ENCODE peak calls at places on chromosome 20, in ten cellular contexts. One of them, this sample, is unnamed.

GRCh38 chr20:37904008-37904675 is 1.2 kb downstream of the VSTM2L start:
- DNase-seq in AML-193: no peak
- DNase-seq in HuH-7: no peak
- DNase-seq in nephron progenitor cell: no peak
- DNase-seq in stimulated activated CD4-positive, alpha-beta T cell treated with anti-CD3 and anti-CD28 coated beads, Interleukin-12 subunit alpha, Interleukin-12 subunit beta, amount 100 ng/mL, for 48 hours: no peak
- DNase-seq in caudate nucleus: no peak
- DNase-seq in omental fat pad: no peak
- DNase-seq in Ammon's horn: no peak
- DNase-seq in ELR: no peak
- DNase-seq in H4: no peak
- DNase-seq in this sample: no peak

GRCh38 chr20:63556873-63557478 is 3.0 kb downstream of the FNDC11 start:
- DNase-seq in AML-193: no peak
- DNase-seq in HuH-7: no peak
- DNase-seq in nephron progenitor cell: no peak
- DNase-seq in stimulated activated CD4-positive, alpha-beta T cell treated with anti-CD3 and anti-CD28 coated beads, Interleukin-12 subunit alpha, Interleukin-12 subunit beta, amount 100 ng/mL, for 48 hours: no peak
- DNase-seq in caudate nucleus: no peak
- DNase-seq in omental fat pad: no peak
- DNase-seq in Ammon's horn: no peak
- DNase-seq in ELR: no peak
- DNase-seq in H4: no peak
- DNase-seq in this sample: no peak

GRCh38 chr20:15487682-15488081 is 1085.6 kb downstream of the KIF16B start:
- DNase-seq in AML-193: no peak
- DNase-seq in HuH-7: no peak
- DNase-seq in nephron progenitor cell: no peak
- DNase-seq in stimulated activated CD4-positive, alpha-beta T cell treated with anti-CD3 and anti-CD28 coated beads, Interleukin-12 subunit alpha, Interleukin-12 subunit beta, amount 100 ng/mL, for 48 hours: no peak
- DNase-seq in caudate nucleus: no peak
- DNase-seq in omental fat pad: no peak
- DNase-seq in Ammon's horn: no peak
- DNase-seq in ELR: no peak
- DNase-seq in H4: no peak
- DNase-seq in this sample: peak

GRCh38 chr20:14444106-14444505 is 106.7 kb upstream of the FLRT3 start:
- DNase-seq in AML-193: peak
- DNase-seq in HuH-7: no peak
- DNase-seq in nephron progenitor cell: no peak
- DNase-seq in stimulated activated CD4-positive, alpha-beta T cell treated with anti-CD3 and anti-CD28 coated beads, Interleukin-12 subunit alpha, Interleukin-12 subunit beta, amount 100 ng/mL, for 48 hours: no peak
- DNase-seq in caudate nucleus: no peak
- DNase-seq in omental fat pad: no peak
- DNase-seq in Ammon's horn: no peak
- DNase-seq in ELR: no peak
- DNase-seq in H4: no peak
- DNase-seq in this sample: no peak

GRCh38 chr20:61902213-61902869 is 163.3 kb downstream of the TAF4 start:
- DNase-seq in AML-193: no peak
- DNase-seq in HuH-7: no peak
- DNase-seq in nephron progenitor cell: no peak
- DNase-seq in stimulated activated CD4-positive, alpha-beta T cell treated with anti-CD3 and anti-CD28 coated beads, Interleukin-12 subunit alpha, Interleukin-12 subunit beta, amount 100 ng/mL, for 48 hours: no peak
- DNase-seq in caudate nucleus: no peak
- DNase-seq in omental fat pad: no peak
- DNase-seq in Ammon's horn: no peak
- DNase-seq in ELR: no peak
- DNase-seq in H4: no peak
- DNase-seq in this sample: no peak

GRCh38 chr20:58634818-58635665 is 16.0 kb upstream of the STX16 start:
- DNase-seq in AML-193: no peak
- DNase-seq in HuH-7: no peak
- DNase-seq in nephron progenitor cell: no peak
- DNase-seq in stimulated activated CD4-positive, alpha-beta T cell treated with anti-CD3 and anti-CD28 coated beads, Interleukin-12 subunit alpha, Interleukin-12 subunit beta, amount 100 ng/mL, for 48 hours: peak
- DNase-seq in caudate nucleus: no peak
- DNase-seq in omental fat pad: no peak
- DNase-seq in Ammon's horn: no peak
- DNase-seq in ELR: peak
- DNase-seq in H4: no peak
- DNase-seq in this sample: peak

GRCh38 chr20:57693002-57693582 is 16.7 kb downstream of the PMEPA1 start:
- DNase-seq in AML-193: no peak
- DNase-seq in HuH-7: no peak
- DNase-seq in nephron progenitor cell: no peak
- DNase-seq in stimulated activated CD4-positive, alpha-beta T cell treated with anti-CD3 and anti-CD28 coated beads, Interleukin-12 subunit alpha, Interleukin-12 subunit beta, amount 100 ng/mL, for 48 hours: no peak
- DNase-seq in caudate nucleus: no peak
- DNase-seq in omental fat pad: no peak
- DNase-seq in Ammon's horn: no peak
- DNase-seq in ELR: no peak
- DNase-seq in H4: peak
- DNase-seq in this sample: peak

GRCh38 chr20:38779247-38780097 is 26.0 kb upstream of the PPP1R16B start:
- DNase-seq in AML-193: no peak
- DNase-seq in HuH-7: no peak
- DNase-seq in nephron progenitor cell: no peak
- DNase-seq in stimulated activated CD4-positive, alpha-beta T cell treated with anti-CD3 and anti-CD28 coated beads, Interleukin-12 subunit alpha, Interleukin-12 subunit beta, amount 100 ng/mL, for 48 hours: no peak
- DNase-seq in caudate nucleus: no peak
- DNase-seq in omental fat pad: no peak
- DNase-seq in Ammon's horn: no peak
- DNase-seq in ELR: no peak
- DNase-seq in H4: no peak
- DNase-seq in this sample: peak

GRCh38 chr20:63580796-63581461 is 6.9 kb upstream of the HELZ2 start:
- DNase-seq in AML-193: no peak
- DNase-seq in HuH-7: peak
- DNase-seq in nephron progenitor cell: peak
- DNase-seq in stimulated activated CD4-positive, alpha-beta T cell treated with anti-CD3 and anti-CD28 coated beads, Interleukin-12 subunit alpha, Interleukin-12 subunit beta, amount 100 ng/mL, for 48 hours: peak
- DNase-seq in caudate nucleus: no peak
- DNase-seq in omental fat pad: no peak
- DNase-seq in Ammon's horn: peak
- DNase-seq in ELR: peak
- DNase-seq in H4: no peak
- DNase-seq in this sample: peak

GRCh38 chr20:14790771-14791517 is 453.5 kb upstream of the FLRT3 start:
- DNase-seq in AML-193: no peak
- DNase-seq in HuH-7: peak
- DNase-seq in nephron progenitor cell: no peak
- DNase-seq in stimulated activated CD4-positive, alpha-beta T cell treated with anti-CD3 and anti-CD28 coated beads, Interleukin-12 subunit alpha, Interleukin-12 subunit beta, amount 100 ng/mL, for 48 hours: no peak
- DNase-seq in caudate nucleus: no peak
- DNase-seq in omental fat pad: no peak
- DNase-seq in Ammon's horn: no peak
- DNase-seq in ELR: no peak
- DNase-seq in H4: no peak
- DNase-seq in this sample: no peak

GRCh38 chr20:6623989-6624388 is 143.5 kb upstream of the BMP2 start:
- DNase-seq in AML-193: no peak
- DNase-seq in HuH-7: peak
- DNase-seq in nephron progenitor cell: peak
- DNase-seq in stimulated activated CD4-positive, alpha-beta T cell treated with anti-CD3 and anti-CD28 coated beads, Interleukin-12 subunit alpha, Interleukin-12 subunit beta, amount 100 ng/mL, for 48 hours: no peak
- DNase-seq in caudate nucleus: no peak
- DNase-seq in omental fat pad: no peak
- DNase-seq in Ammon's horn: no peak
- DNase-seq in ELR: no peak
- DNase-seq in H4: no peak
- DNase-seq in this sample: peak

GRCh38 chr20:62792182-62792939 is 3.9 kb upstream of the MRGBP start:
- DNase-seq in AML-193: no peak
- DNase-seq in HuH-7: no peak
- DNase-seq in nephron progenitor cell: no peak
- DNase-seq in stimulated activated CD4-positive, alpha-beta T cell treated with anti-CD3 and anti-CD28 coated beads, Interleukin-12 subunit alpha, Interleukin-12 subunit beta, amount 100 ng/mL, for 48 hours: no peak
- DNase-seq in caudate nucleus: no peak
- DNase-seq in omental fat pad: no peak
- DNase-seq in Ammon's horn: no peak
- DNase-seq in ELR: peak
- DNase-seq in H4: no peak
- DNase-seq in this sample: no peak

This sample was measured in Caco-2.